ENCODE peak calls at places on chromosome 7, in ten cellular contexts. S, X, T, R, F, Q, C, N, B and P are unnamed samples.

GRCh38 chr7:26538683-26539082 is 247.0 kb downstream of the SNX10 start:
- DNase-seq in S (no peak), X (no peak), T (no peak), R (no peak), F (no peak), Q (no peak), C (no peak), N (no peak), B (no peak), P (no peak)

GRCh38 chr7:148982596-148983219 is 45.6 kb downstream of the PDIA4 start:
- DNase-seq in S (peak), X (no peak), T (no peak), R (no peak), F (no peak), Q (peak), C (peak), N (peak), B (peak), P (peak)

GRCh38 chr7:91181949-91182348 is 82.3 kb upstream of the FZD1 start:
- DNase-seq in S (peak), X (no peak), T (no peak), R (no peak), F (no peak), Q (no peak), C (peak), N (no peak), B (no peak), P (peak)

GRCh38 chr7:85176197-85176596 is 10.7 kb downstream of the SEMA3D start:
- DNase-seq in S (peak), X (no peak), T (no peak), R (no peak), F (no peak), Q (no peak), C (peak), N (no peak), B (no peak), P (no peak)

GRCh38 chr7:30057741-30058140 is 29.5 kb downstream of the PLEKHA8 start:
- DNase-seq in S (peak), X (no peak), T (no peak), R (no peak), F (no peak), Q (no peak), C (no peak), N (no peak), B (peak), P (no peak)

GRCh38 chr7:74092964-74093339 is 9.3 kb downstream of the LIMK1 start:
- DNase-seq in S (peak), X (no peak), T (no peak), R (peak), F (no peak), Q (peak), C (peak), N (peak), B (peak), P (peak)

GRCh38 chr7:128830231-128831177 is at the start of gene FLNC:
- DNase-seq in S (peak), X (no peak), T (peak), R (peak), F (no peak), Q (peak), C (peak), N (peak), B (peak), P (peak)

GRCh38 chr7:90977056-90977455 is 287.2 kb upstream of the FZD1 start:
- DNase-seq in S (no peak), X (no peak), T (no peak), R (no peak), F (no peak), Q (no peak), C (no peak), N (no peak), B (no peak), P (no peak)

GRCh38 chr7:91784469-91784868 is 96.0 kb downstream of the MTERF1 start:
- DNase-seq in S (peak), X (no peak), T (no peak), R (no peak), F (peak), Q (peak), C (peak), N (peak), B (peak), P (peak)

GRCh38 chr7:158760445-158760764 is 55.8 kb upstream of the NCAPG2 start:
- DNase-seq in S (no peak), X (no peak), T (no peak), R (no peak), F (no peak), Q (no peak), C (no peak), N (no peak), B (no peak), P (no peak)

GRCh38 chr7:125391921-125392320 is 462.3 kb upstream of the POT1 start:
- DNase-seq in S (no peak), X (no peak), T (no peak), R (no peak), F (no peak), Q (no peak), C (no peak), N (peak), B (no peak), P (no peak)

GRCh38 chr7:2248984-2249694 is 7.1 kb downstream of the NUDT1 start:
- DNase-seq in S (peak), X (no peak), T (no peak), R (peak), F (peak), Q (peak), C (peak), N (peak), B (peak), P (peak)

GRCh38 chr7:7870590-7870989 is 98.0 kb upstream of the GLCCI1 start:
- DNase-seq in S (no peak), X (no peak), T (no peak), R (no peak), F (no peak), Q (no peak), C (no peak), N (no peak), B (no peak), P (no peak)

GRCh38 chr7:28046035-28046434 is 134.6 kb downstream of the JAZF1 start:
- DNase-seq in S (no peak), X (no peak), T (no peak), R (no peak), F (no peak), Q (no peak), C (no peak), N (no peak), B (no peak), P (no peak)

GRCh38 chr7:96179863-96180262 is 142.0 kb downstream of the SLC25A13 start:
- DNase-seq in S (peak), X (no peak), T (no peak), R (no peak), F (no peak), Q (peak), C (no peak), N (peak), B (no peak), P (peak)

GRCh38 chr7:73520673-73521635 is 1.1 kb downstream of the BAZ1B start:
- DNase-seq in S (peak), X (no peak), T (no peak), R (no peak), F (no peak), Q (peak), C (peak), N (peak), B (peak), P (peak)

GRCh38 chr7:28358423-28358868 is 53.9 kb upstream of the CREB5 start:
- DNase-seq in S (peak), X (no peak), T (no peak), R (no peak), F (peak), Q (peak), C (peak), N (peak), B (peak), P (peak)

GRCh38 chr7:11753441-11753840 is 78.6 kb downstream of the THSD7A start:
- DNase-seq in S (no peak), X (no peak), T (no peak), R (no peak), F (no peak), Q (peak), C (no peak), N (no peak), B (no peak), P (no peak)

GRCh38 chr7:131557521-131558385 is 1.3 kb upstream of the PODXL start:
- DNase-seq in S (no peak), X (no peak), T (no peak), R (peak), F (no peak), Q (no peak), C (no peak), N (no peak), B (no peak), P (no peak)

GRCh38 chr7:82430518-82431465 is 12.8 kb downstream of the CACNA2D1 start:
- DNase-seq in S (peak), X (no peak), T (no peak), R (no peak), F (peak), Q (peak), C (no peak), N (no peak), B (peak), P (no peak)

GRCh38 chr7:68063171-68063570 is 1066.5 kb downstream of the TYW1 start:
- DNase-seq in S (no peak), X (no peak), T (no peak), R (no peak), F (no peak), Q (peak), C (no peak), N (no peak), B (no peak), P (no peak)

GRCh38 chr7:23597908-23598224 is 684 bp downstream of the CCDC126 start:
- DNase-seq in S (no peak), X (no peak), T (no peak), R (no peak), F (no peak), Q (no peak), C (no peak), N (no peak), B (no peak), P (no peak)

GRCh38 chr7:28093617-28094232 is 86.9 kb downstream of the JAZF1 start:
- DNase-seq in S (peak), X (peak), T (no peak), R (peak), F (no peak), Q (peak), C (peak), N (peak), B (peak), P (peak)

GRCh38 chr7:92058040-92058439 is 76.2 kb downstream of the CYP51A1 start:
- DNase-seq in S (no peak), X (no peak), T (no peak), R (no peak), F (no peak), Q (no peak), C (no peak), N (no peak), B (no peak), P (no peak)

GRCh38 chr7:106119719-106120118 is 7.6 kb upstream of the SYPL1 start:
- DNase-seq in S (no peak), X (no peak), T (no peak), R (no peak), F (no peak), Q (no peak), C (no peak), N (no peak), B (no peak), P (no peak)

GRCh38 chr7:155571581-155572345 is 25.4 kb upstream of the CNPY1 start:
- DNase-seq in S (no peak), X (no peak), T (no peak), R (no peak), F (no peak), Q (no peak), C (no peak), N (no peak), B (no peak), P (no peak)

GRCh38 chr7:13946181-13946580 is 43.3 kb downstream of the ETV1 start:
- DNase-seq in S (peak), X (no peak), T (no peak), R (no peak), F (peak), Q (peak), C (no peak), N (peak), B (peak), P (peak)

GRCh38 chr7:25090374-25090773 is 34.7 kb downstream of the CYCS start:
- DNase-seq in S (no peak), X (peak), T (no peak), R (no peak), F (no peak), Q (no peak), C (no peak), N (no peak), B (no peak), P (no peak)

GRCh38 chr7:1727079-1727478 is 57.0 kb downstream of the ELFN1 start:
- DNase-seq in S (no peak), X (no peak), T (no peak), R (no peak), F (no peak), Q (no peak), C (no peak), N (no peak), B (no peak), P (no peak)

GRCh38 chr7:87435546-87435945 is 39.9 kb downstream of the ABCB4 start:
- DNase-seq in S (peak), X (no peak), T (no peak), R (no peak), F (no peak), Q (peak), C (peak), N (peak), B (no peak), P (peak)

GRCh38 chr7:33157311-33157710 is 27.9 kb downstream of the BBS9 start:
- DNase-seq in S (peak), X (no peak), T (no peak), R (no peak), F (no peak), Q (peak), C (no peak), N (peak), B (no peak), P (peak)

GRCh38 chr7:96388620-96389383 is 66.9 kb upstream of the SLC25A13 start:
- DNase-seq in S (peak), X (no peak), T (no peak), R (no peak), F (peak), Q (peak), C (peak), N (peak), B (peak), P (peak)

GRCh38 chr7:159083001-159083697 is 61.5 kb downstream of the VIPR2 start:
- DNase-seq in S (no peak), X (no peak), T (peak), R (no peak), F (no peak), Q (no peak), C (no peak), N (no peak), B (no peak), P (no peak)

GRCh38 chr7:123864966-123865365 is 20.0 kb downstream of the HYAL4 start:
- DNase-seq in S (no peak), X (no peak), T (no peak), R (no peak), F (no peak), Q (no peak), C (no peak), N (peak), B (no peak), P (peak)

GRCh38 chr7:101166909-101167644 is 1.7 kb upstream of the VGF start:
- DNase-seq in S (peak), X (no peak), T (no peak), R (no peak), F (no peak), Q (no peak), C (no peak), N (no peak), B (no peak), P (no peak)

GRCh38 chr7:116782177-116782711 is 80.1 kb upstream of the CAPZA2 start:
- DNase-seq in S (peak), X (no peak), T (no peak), R (no peak), F (no peak), Q (peak), C (peak), N (peak), B (peak), P (peak)

GRCh38 chr7:96118449-96119001 is 203.4 kb downstream of the SLC25A13 start:
- DNase-seq in S (no peak), X (no peak), T (no peak), R (no peak), F (no peak), Q (peak), C (no peak), N (peak), B (no peak), P (peak)

DNA sequence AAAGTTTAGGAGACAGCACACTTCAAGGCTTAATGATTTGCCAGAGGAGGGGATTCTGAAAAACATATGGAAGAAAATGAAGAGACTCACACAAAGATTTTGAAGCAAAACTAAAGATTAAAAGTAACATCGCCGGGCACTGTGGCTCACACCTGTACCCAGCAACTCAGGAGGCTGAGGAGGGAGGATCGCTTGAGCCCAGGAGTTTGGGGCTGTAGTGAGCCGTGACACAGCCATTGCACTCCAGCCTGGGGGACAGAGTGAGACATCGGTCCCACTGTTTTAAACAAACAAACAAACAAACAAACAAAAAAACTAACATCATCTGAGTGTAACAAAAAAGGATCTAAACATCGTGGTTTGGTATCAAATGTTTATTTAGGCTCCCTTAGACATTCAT is 33.7 kb upstream of the DAGLB start:
- DNase-seq in S (no peak), X (no peak), T (no peak), R (no peak), F (no peak), Q (no peak), C (no peak), N (no peak), B (no peak), P (no peak)
- H3K4me3 ChIP-seq in S (no peak), X (peak), T (peak), R (peak), F (peak), Q (no peak), C (no peak), N (no peak), B (peak), P (no peak)

GRCh38 chr7:78514653-78515052 is 716.1 kb downstream of the PHTF2 start:
- DNase-seq in S (no peak), X (no peak), T (no peak), R (no peak), F (no peak), Q (no peak), C (no peak), N (no peak), B (no peak), P (no peak)

GRCh38 chr7:78516450-78516849 is 717.9 kb downstream of the PHTF2 start:
- DNase-seq in S (no peak), X (no peak), T (no peak), R (no peak), F (no peak), Q (no peak), C (no peak), N (no peak), B (no peak), P (no peak)

DNA sequence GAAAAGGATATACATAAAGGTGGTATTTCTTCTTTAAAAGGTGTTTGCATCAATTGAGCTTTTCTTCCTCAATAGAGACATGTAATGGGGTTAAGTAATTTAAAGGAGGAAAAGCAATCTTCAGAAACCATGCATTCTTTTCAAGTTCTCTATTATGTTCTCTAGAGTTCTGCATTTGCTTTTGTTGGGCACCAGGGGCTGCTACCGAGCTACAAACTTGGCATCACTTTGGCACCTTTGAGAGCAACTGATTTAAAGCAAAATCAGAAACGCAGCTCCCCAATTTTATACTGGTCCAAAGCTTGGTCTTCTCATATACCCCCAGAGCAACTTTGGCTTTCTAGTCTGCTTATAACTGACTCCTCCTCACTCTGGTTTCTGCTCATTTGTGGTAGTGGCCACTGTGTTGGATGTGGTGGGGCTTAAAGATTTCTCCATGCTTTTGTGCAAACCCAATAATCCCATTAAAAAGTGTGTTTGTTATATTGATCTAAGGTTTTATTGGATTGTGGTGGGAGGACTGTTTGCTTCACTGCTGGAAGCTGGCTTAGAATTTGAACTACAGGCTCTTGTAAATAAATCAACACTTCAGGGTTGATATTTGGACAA is 712.1 kb downstream of the PHTF2 start:
- DNase-seq in S (peak), X (peak), T (no peak), R (no peak), F (peak), Q (peak), C (peak), N (peak), B (peak), P (peak)
- TF ChIP-seq CTCF in S (peak), X (peak), T (peak), R (peak), F (peak), Q (peak), C (peak), N (peak), B (peak), P (peak)

GRCh38 chr7:130345725-130346124 is 1.1 kb downstream of the CPA5 start:
- DNase-seq in S (no peak), X (no peak), T (no peak), R (no peak), F (no peak), Q (no peak), C (no peak), N (no peak), B (no peak), P (no peak)
- H3K4me3 ChIP-seq in S (no peak), X (no peak), T (no peak), R (no peak), F (no peak), Q (no peak), C (no peak), N (no peak), B (no peak), P (no peak)

DNA sequence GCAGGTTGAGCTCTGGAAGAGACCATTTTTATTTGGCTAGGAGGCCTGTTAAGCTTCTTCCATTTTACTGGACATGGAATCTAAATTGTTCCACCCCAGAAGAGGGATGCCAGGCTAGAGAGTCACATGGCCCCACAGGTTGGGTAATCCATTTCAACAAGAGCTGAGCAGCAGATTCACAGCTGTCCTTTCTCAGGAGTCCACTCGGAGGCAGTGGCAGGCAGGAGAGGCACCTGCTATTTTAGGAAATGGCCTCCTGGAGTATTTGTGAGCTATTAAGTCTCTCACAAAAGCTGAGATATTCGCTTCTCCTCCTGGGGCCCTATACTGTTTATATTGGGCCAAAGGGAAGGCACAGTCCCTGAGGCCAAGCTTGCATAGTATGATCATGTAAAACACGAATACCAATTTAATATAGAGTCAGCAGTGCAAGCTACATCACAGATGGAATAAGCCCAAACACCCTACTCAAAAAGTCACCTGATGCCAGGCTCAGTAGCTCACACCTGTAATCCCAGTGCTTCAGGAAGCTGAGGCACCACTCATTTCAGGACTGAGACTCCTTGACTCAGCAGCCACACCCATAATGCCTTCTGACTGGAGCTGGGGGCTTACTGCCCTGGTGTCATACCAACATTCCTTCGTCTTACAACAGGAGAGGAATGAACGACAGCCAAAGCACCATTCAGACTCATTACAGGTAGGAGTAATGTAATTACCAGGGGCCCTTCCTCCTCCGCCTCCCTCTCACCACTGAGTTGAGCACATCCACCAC is 124.1 kb downstream of the LMBR1 start:
- DNase-seq in S (no peak), X (no peak), T (no peak), R (no peak), F (no peak), Q (peak), C (peak), N (no peak), B (no peak), P (no peak)
- TF ChIP-seq CTCF in S (no peak), X (no peak), T (no peak), R (no peak), F (no peak), Q (no peak), C (no peak), N (no peak), B (no peak), P (no peak)

GRCh38 chr7:115707684-115708341 is 322.8 kb downstream of the TFEC start:
- DNase-seq in S (no peak), X (no peak), T (no peak), R (no peak), F (no peak), Q (no peak), C (no peak), N (no peak), B (no peak), P (no peak)

GRCh38 chr7:115704884-115705283 is 325.7 kb downstream of the TFEC start:
- DNase-seq in S (no peak), X (no peak), T (no peak), R (no peak), F (no peak), Q (no peak), C (no peak), N (no peak), B (no peak), P (no peak)

GRCh38 chr7:115709664-115710063 is 320.9 kb downstream of the TFEC start:
- DNase-seq in S (no peak), X (no peak), T (no peak), R (no peak), F (no peak), Q (no peak), C (no peak), N (no peak), B (no peak), P (no peak)

GRCh38 chr7:115707236-115707635 is 323.3 kb downstream of the TFEC start:
- DNase-seq in S (peak), X (peak), T (no peak), R (no peak), F (no peak), Q (peak), C (peak), N (peak), B (peak), P (peak)
- H3K4me3 ChIP-seq in S (no peak), X (no peak), T (no peak), R (no peak), F (no peak), Q (no peak), C (no peak), N (no peak), B (no peak), P (no peak)